ENCODE peak calls at places on chromosomes 13 and 19, in four cellular contexts. W is CD8-positive, alpha-beta T cell; S is psoas muscle; Y is tibial nerve. R is an unnamed sample.

GRCh38 chr13:83839158-83839557 is 43.1 kb downstream of the SLITRK1 start:
- DNase-seq in W (no peak), Y (no peak), S (no peak), R (no peak)

GRCh38 chr19:56015756-56016155 is 29.2 kb downstream of the NLRP5 start:
- DNase-seq in Y (no peak), S (no peak), W (no peak), R (no peak)

GRCh38 chr19:6808494-6808893 is 36.0 kb downstream of the VAV1 start:
- DNase-seq in W (no peak), S (no peak), Y (no peak), R (no peak)

GRCh38 chr19:44113784-44114390 is 688 bp downstream of the ZNF225 start:
- DNase-seq in S (no peak), W (no peak), Y (no peak), R (no peak)

GRCh38 chr13:48493076-48493765 is 39.7 kb downstream of the RCBTB2 start:
- DNase-seq in Y (no peak), W (no peak), S (no peak), R (no peak)

GRCh38 chr19:53864308-53864836 is 3.3 kb upstream of the MYADM start:
- DNase-seq in Y (no peak), S (no peak), W (no peak), R (no peak)

GRCh38 chr19:1855040-1855827 is 7.0 kb upstream of the REXO1 start:
- DNase-seq in W (peak), S (peak), Y (peak), R (peak)

GRCh38 chr19:2027361-2027760 is 11.8 kb upstream of the BTBD2 start:
- DNase-seq in Y (peak), S (peak), W (no peak), R (no peak)

GRCh38 chr13:85586422-85586831 is 212.8 kb downstream of the SLITRK6 start:
- DNase-seq in W (no peak), Y (no peak), S (no peak), R (no peak)

GRCh38 chr13:48539550-48539949 is 6.7 kb upstream of the RCBTB2 start:
- DNase-seq in S (peak), Y (no peak), W (no peak), R (no peak)

GRCh38 chr19:16470911-16471811 is 609 bp downstream of the EPS15L1 start:
- DNase-seq in S (no peak), W (peak), Y (no peak), R (peak)

GRCh38 chr13:49373699-49374098 is 70.2 kb downstream of the CAB39L start:
- DNase-seq in Y (no peak), W (no peak), S (no peak), R (no peak)

GRCh38 chr19:47660435-47660832 is 51.5 kb downstream of the BICRA start:
- DNase-seq in W (no peak), S (no peak), Y (no peak), R (no peak)

GRCh38 chr19:29714371-29714952 is 599 bp downstream of the C19orf12 start:
- DNase-seq in S (no peak), Y (no peak), W (peak), R (no peak)

GRCh38 chr13:81927347-81927746 is 1586.4 kb upstream of the SPRY2 start:
- DNase-seq in S (no peak), W (no peak), Y (no peak), R (no peak)
- TF ChIP-seq CTCF in S (no peak), W (no peak), Y (no peak), R (peak)

GRCh38 chr13:31699650-31700049 is 39.7 kb upstream of the RXFP2 start:
- DNase-seq in Y (no peak), W (no peak), S (no peak), R (peak)

DNA sequence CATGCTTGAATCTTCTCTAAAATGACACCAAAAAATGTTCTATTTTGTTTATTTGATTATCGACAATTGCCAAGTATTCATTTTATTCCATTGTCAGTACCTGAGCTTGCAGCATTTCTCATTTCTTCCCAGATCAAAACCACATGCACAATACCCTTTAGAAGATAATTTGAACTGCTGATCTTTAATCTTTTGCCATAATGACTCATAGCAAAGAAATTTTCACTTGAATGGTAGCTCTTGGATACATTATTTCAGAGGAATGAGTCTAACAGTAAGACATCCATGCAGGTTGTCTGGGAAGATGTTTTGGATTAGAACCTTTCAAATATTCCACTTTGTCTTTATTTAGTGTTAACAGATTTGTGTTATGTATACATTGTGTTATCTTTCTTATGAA is 42.0 kb upstream of the RXFP2 start:
- DNase-seq in Y (no peak), W (no peak), S (no peak), R (no peak)
- TF ChIP-seq CTCF in Y (no peak), W (no peak), S (no peak), R (no peak)

DNA sequence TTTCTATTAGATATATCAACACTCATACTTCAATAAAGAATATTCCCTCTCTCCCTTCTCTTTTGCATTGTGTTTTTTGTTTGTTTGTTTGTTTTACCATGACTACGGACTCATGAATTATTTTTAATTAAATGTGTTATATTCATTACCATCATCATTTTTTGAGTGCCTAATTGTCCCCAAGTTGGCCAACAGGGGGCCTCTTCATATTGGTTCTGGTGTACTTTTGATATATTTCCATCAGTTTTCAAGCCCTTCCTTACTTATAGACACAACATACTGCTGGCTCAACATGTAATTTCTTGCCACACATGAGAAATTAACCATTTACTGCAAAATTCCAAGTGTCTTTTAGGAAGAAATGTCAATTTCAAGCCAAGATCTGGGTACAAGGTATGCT is 54.5 kb upstream of the GPC6 start:
- DNase-seq in W (no peak), S (no peak), Y (no peak), R (no peak)
- TF ChIP-seq CTCF in W (no peak), S (no peak), Y (no peak), R (peak)

GRCh38 chr19:3073931-3074595 is 11.8 kb upstream of the TLE5 start:
- DNase-seq in W (no peak), S (no peak), Y (no peak), R (no peak)
- TF ChIP-seq CTCF in W (no peak), S (no peak), Y (no peak), R (no peak)

GRCh38 chr19:5045956-5046338 is 77.0 kb downstream of the KDM4B start:
- DNase-seq in S (no peak), W (no peak), Y (no peak), R (no peak)
- TF ChIP-seq CTCF in S (no peak), W (no peak), Y (no peak), R (no peak)

GRCh38 chr13:51731759-51732158 is 72.2 kb downstream of the DHRS12 start:
- DNase-seq in W (no peak), Y (no peak), S (no peak), R (no peak)
- TF ChIP-seq CTCF in W (no peak), Y (peak), S (peak), R (no peak)

DNA sequence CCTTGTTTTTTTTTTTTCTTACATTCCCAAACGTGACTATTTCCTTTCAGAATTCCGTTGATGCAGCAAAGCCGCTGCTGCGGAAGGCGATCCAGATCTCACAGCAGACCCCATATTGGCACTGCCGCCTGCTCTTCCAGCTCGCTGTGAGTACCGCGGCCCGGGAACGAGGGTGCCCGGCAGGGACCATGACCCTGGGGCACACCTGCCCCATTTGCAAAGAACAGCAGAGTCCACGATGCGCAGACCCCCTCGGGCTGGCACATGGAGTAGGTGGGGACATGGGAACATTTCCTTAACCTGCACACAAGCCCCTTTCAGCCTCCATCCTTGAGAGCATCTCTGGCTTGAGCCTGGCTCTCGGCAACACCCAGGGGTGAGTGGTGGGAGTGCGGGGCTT is 16.5 kb downstream of the MAU2 start:
- DNase-seq in W (no peak), S (no peak), Y (no peak), R (no peak)
- TF ChIP-seq CTCF in W (no peak), S (no peak), Y (no peak), R (no peak)

GRCh38 chr13:31051999-31052398 is 109.7 kb downstream of the HSPH1 start:
- DNase-seq in Y (no peak), S (no peak), W (no peak), R (no peak)
- TF ChIP-seq CTCF in Y (no peak), S (no peak), W (no peak), R (no peak)

R was measured in neural crest cell.